ENCODE peak calls at places on chromosomes 13 and 19, in four cellular contexts. J is tibial nerve, Y is HFFc6, R is cardiac muscle cell. I is an unnamed sample.

GRCh38 chr13:19910336-19911072 is 47.1 kb upstream of the ZMYM5 start:
- DNase-seq in J (no peak), Y (peak; percentile 46), R (no peak), I (no peak)

GRCh38 chr13:30905932-30906383 is at the start of gene MEDAG:
- DNase-seq in J (peak; percentile 89), Y (no peak), R (no peak), I (peak; percentile 70)

GRCh38 chr19:38557205-38557799 is 60.5 kb downstream of the MAP4K1 start:
- DNase-seq in J (no peak), Y (no peak), R (no peak), I (no peak)

GRCh38 chr19:5953680-5954213 is 24.2 kb downstream of the RANBP3 start:
- DNase-seq in J (no peak), Y (no peak), R (no peak), I (no peak)

GRCh38 chr13:75836441-75836840 is 200.3 kb downstream of the LMO7 start:
- DNase-seq in J (no peak), Y (no peak), R (no peak), I (no peak)

GRCh38 chr19:22523940-22524339 is 101.8 kb upstream of the ZNF98 start:
- DNase-seq in J (no peak), Y (no peak), R (no peak), I (no peak)

GRCh38 chr19:11373166-11373884 is 1.1 kb upstream of the SWSAP1 start:
- DNase-seq in J (no peak), Y (peak; percentile 5), R (peak; percentile 89), I (no peak)

GRCh38 chr13:86741762-86742285 is 929.3 kb upstream of the SLITRK5 start:
- DNase-seq in J (no peak), Y (no peak), R (no peak), I (no peak)

GRCh38 chr19:16207490-16208025 is 9.8 kb downstream of the AP1M1 start:
- DNase-seq in J (no peak), Y (no peak), R (no peak), I (no peak)

GRCh38 chr19:46892252-46893179 is 31.7 kb downstream of the ARHGAP35 start:
- DNase-seq in J (no peak), Y (no peak), R (no peak), I (no peak)

GRCh38 chr19:29548483-29549085 is 22.8 kb downstream of the VSTM2B start:
- DNase-seq in J (no peak), Y (no peak), R (no peak), I (no peak)

GRCh38 chr13:36432106-36432544 is at the start of gene CCNA1:
- DNase-seq in J (no peak), Y (no peak), R (peak; percentile 62), I (no peak)

GRCh38 chr19:39363909-39364457 is 21.8 kb downstream of the SAMD4B start:
- DNase-seq in J (peak; percentile 49), Y (no peak), R (no peak), I (no peak)

GRCh38 chr13:95710313-95710712 is 33.4 kb downstream of the DNAJC3 start:
- DNase-seq in J (no peak), Y (peak; percentile 39), R (no peak), I (no peak)

GRCh38 chr19:14091885-14092462 is 1.4 kb upstream of the SAMD1 start:
- DNase-seq in J (no peak), Y (no peak), R (no peak), I (no peak)

GRCh38 chr13:92175330-92175729 is 776.9 kb downstream of the GPC5 start:
- DNase-seq in J (peak; percentile 15), Y (no peak), R (peak; percentile 63), I (no peak)

GRCh38 chr19:10517760-10518443 is 655 bp upstream of the S1PR5 start:
- DNase-seq in J (no peak), Y (peak; percentile 25), R (no peak), I (no peak)

GRCh38 chr19:55643003-55643732 is at the start of gene ZNF581:
- DNase-seq in J (peak; percentile 66), Y (peak; percentile 62), R (peak; percentile 83), I (no peak)

GRCh38 chr19:29840066-29840950 is 28.5 kb downstream of the CCNE1 start:
- DNase-seq in J (no peak), Y (no peak), R (no peak), I (no peak)

GRCh38 chr13:113153810-113154748 is 4.4 kb upstream of the PROZ start:
- DNase-seq in J (peak; percentile 70), Y (peak; percentile 28), R (peak; percentile 80), I (peak; percentile 52)

GRCh38 chr13:51803018-51803417 is 945 bp downstream of the DHRS12 start:
- DNase-seq in J (no peak), Y (no peak), R (no peak), I (no peak)

GRCh38 chr13:106804996-106805395 is 237.1 kb upstream of the ARGLU1 start:
- DNase-seq in J (no peak), Y (no peak), R (no peak), I (no peak)

GRCh38 chr13:30308548-30308947 is 1.2 kb upstream of the KATNAL1 start:
- DNase-seq in J (no peak), Y (peak; percentile 31), R (peak; percentile 50), I (no peak)

GRCh38 chr19:6911523-6911922 is 24.1 kb downstream of the ADGRE1 start:
- DNase-seq in J (no peak), Y (no peak), R (no peak), I (no peak)

GRCh38 chr13:87677043-87677333 is 5.8 kb downstream of the SLITRK5 start:
- DNase-seq in J (no peak), Y (no peak), R (no peak), I (no peak)

GRCh38 chr19:2329162-2329505 is 650 bp downstream of the SPPL2B start:
- DNase-seq in J (no peak), Y (no peak), R (no peak), I (no peak)

GRCh38 chr13:96966415-96967102 is 27.7 kb downstream of the OXGR1 start:
- DNase-seq in J (no peak), Y (no peak), R (no peak), I (no peak)

GRCh38 chr13:27632648-27633047 is 11.0 kb downstream of the POLR1D start:
- DNase-seq in J (no peak), Y (no peak), R (no peak), I (no peak)

GRCh38 chr13:106772202-106772601 is 204.3 kb upstream of the ARGLU1 start:
- DNase-seq in J (no peak), Y (no peak), R (no peak), I (no peak)

GRCh38 chr13:94431987-94432386 is 47.5 kb downstream of the DCT start:
- DNase-seq in J (no peak), Y (no peak), R (no peak), I (no peak)

GRCh38 chr19:28988066-28988465 is 224.9 kb downstream of the UQCRFS1 start:
- DNase-seq in J (no peak), Y (no peak), R (no peak), I (no peak)

GRCh38 chr13:75363371-75363770 is 118.6 kb downstream of the TBC1D4 start:
- DNase-seq in J (no peak), Y (no peak), R (no peak), I (no peak)

GRCh38 chr13:29522044-29522685 is 73.3 kb downstream of the SLC7A1 start:
- DNase-seq in J (peak; percentile 79), Y (peak; percentile 93), R (no peak), I (no peak)

GRCh38 chr13:53189162-53189561 is 160.5 kb downstream of the OLFM4 start:
- DNase-seq in J (no peak), Y (no peak), R (no peak), I (no peak)

GRCh38 chr19:46221981-46222610 is 7.4 kb upstream of the IGFL1 start:
- DNase-seq in J (no peak), Y (peak; percentile 67), R (peak; percentile 68), I (peak; percentile 35)

GRCh38 chr19:33052352-33052972 is 12.2 kb downstream of the RHPN2 start:
- DNase-seq in J (peak; percentile 31), Y (peak; percentile 28), R (no peak), I (no peak)

GRCh38 chr13:72043361-72043760 is 176.4 kb upstream of the DACH1 start:
- DNase-seq in J (no peak), Y (no peak), R (no peak), I (no peak)

GRCh38 chr13:26499209-26499601 is 58.3 kb upstream of the WASF3 start:
- DNase-seq in J (no peak), Y (no peak), R (no peak), I (no peak)
- TF ChIP-seq CTCF in J (no peak), Y (no peak), R (no peak), I (no peak)

GRCh38 chr19:3528539-3529211 is 10.3 kb upstream of the TEKTIP1 start:
- DNase-seq in J (no peak), Y (no peak), R (no peak), I (no peak)

GRCh38 chr19:3527250-3527910 is 11.6 kb upstream of the TEKTIP1 start:
- DNase-seq in J (no peak), Y (no peak), R (no peak), I (no peak)

GRCh38 chr19:3528080-3528479 is 10.9 kb upstream of the TEKTIP1 start:
- DNase-seq in J (no peak), Y (no peak), R (no peak), I (no peak)

GRCh38 chr19:3525052-3525451 is 13.9 kb upstream of the TEKTIP1 start:
- DNase-seq in J (no peak), Y (no peak), R (no peak), I (no peak)

GRCh38 chr19:3526507-3527244 is 12.3 kb upstream of the TEKTIP1 start:
- DNase-seq in J (no peak), Y (no peak), R (no peak), I (no peak)
- TF ChIP-seq CTCF in J (no peak), Y (peak; percentile 47), R (peak; percentile 7), I (no peak)

GRCh38 chr19:7924651-7925170 is 1.2 kb downstream of the CTXN1 start:
- DNase-seq in J (no peak), Y (no peak), R (no peak), I (no peak)

GRCh38 chr19:7926021-7926726 is at the start of gene CTXN1:
- DNase-seq in J (peak; percentile 64), Y (no peak), R (peak; percentile 85), I (peak; percentile 61)

GRCh38 chr19:7926727-7927604 is 1.0 kb upstream of the CTXN1 start:
- DNase-seq in J (no peak), Y (no peak), R (no peak), I (no peak)

GRCh38 chr19:7924241-7924640 is 1.7 kb downstream of the CTXN1 start:
- DNase-seq in J (no peak), Y (no peak), R (no peak), I (no peak)

DNA sequence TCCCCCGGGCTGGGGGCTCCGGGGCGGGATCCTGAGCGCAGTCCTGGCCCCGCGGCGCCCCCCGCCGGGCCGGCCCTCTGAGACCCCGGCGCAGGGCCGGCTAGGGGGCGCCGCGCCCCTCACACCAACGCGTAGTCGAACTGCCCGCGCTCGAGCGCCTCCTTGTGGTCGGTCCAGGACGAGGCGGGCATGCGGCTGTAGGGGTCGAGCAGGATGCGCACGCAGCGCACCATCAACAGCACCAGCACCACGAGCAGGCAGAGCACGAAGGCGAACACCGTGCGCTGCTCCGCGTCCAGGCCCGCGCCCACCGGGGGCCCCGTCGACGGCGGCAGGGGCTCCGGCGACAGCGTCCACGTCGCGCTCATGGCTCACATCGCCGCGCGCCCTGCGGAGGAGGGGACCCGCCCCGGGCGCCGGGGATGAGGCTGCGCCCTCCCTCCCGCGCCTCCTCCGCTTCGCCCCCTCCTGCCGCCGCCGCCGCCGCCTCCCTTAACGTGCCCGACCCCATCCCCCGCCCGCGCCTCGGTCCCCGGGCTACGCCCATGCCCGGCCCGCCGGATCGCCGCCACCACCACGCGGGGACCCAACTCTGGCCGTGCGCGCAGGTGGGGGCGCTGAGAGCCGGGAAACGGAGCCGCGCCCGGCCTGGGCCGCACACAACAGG is 631 bp downstream of the CTXN1 start:
- DNase-seq in J (peak; percentile 59), Y (peak; percentile 47), R (peak; percentile 93), I (peak; percentile 82)
- TF ChIP-seq CTCF in J (peak; percentile 73), Y (peak; percentile 98), R (peak; percentile 66), I (no peak)

GRCh38 chr13:42110410-42111155 is 62.1 kb downstream of the DGKH start:
- DNase-seq in J (peak; percentile 64), Y (peak; percentile 72), R (peak; percentile 61), I (no peak)
- TF ChIP-seq CTCF in J (peak; percentile 84), Y (peak; percentile 94), R (peak; percentile 58), I (no peak)

I was measured in omental fat pad.